ENCODE peak calls at places on chromosomes 6 and 20, in ten cellular contexts. J is CD4-positive, alpha-beta T cell; N is left lung; M is lower lobe of right lung; Z is RWPE1; W is stomach; C is progenitor cell of endocrine pancreas; F is IMR-90; E is epithelial cell of proximal tubule; T is activated B cell treated with CpG ODN at 0.5 μM for 24 hours. R is an unnamed sample.

GRCh38 chr6:34658605-34659218 is 37.9 kb downstream of the ILRUN start:
- DNase-seq in T (no peak), E (no peak), M (no peak), F (no peak), W (peak; percentile 62), C (no peak), Z (no peak), J (no peak), N (no peak), R (no peak)

GRCh38 chr20:53915459-53916172 is 154.8 kb downstream of the BCAS1 start:
- DNase-seq in W (peak; percentile 97), N (peak; percentile 96), E (no peak), C (peak; percentile 90), M (peak; percentile 95), J (peak; percentile 88), F (peak; percentile 86), T (peak; percentile 76), Z (peak; percentile 96), R (peak; percentile 94)

GRCh38 chr6:218153-219018 is 73.9 kb upstream of the DUSP22 start:
- DNase-seq in J (no peak), F (no peak), Z (no peak), M (no peak), C (no peak), W (no peak), T (peak; percentile 57), E (no peak), N (no peak), R (no peak)

GRCh38 chr6:21933351-21933750 is 339.8 kb downstream of the SOX4 start:
- DNase-seq in T (no peak), Z (no peak), C (no peak), F (no peak), M (no peak), N (no peak), E (no peak), J (no peak), W (no peak), R (no peak)

GRCh38 chr20:51127713-51128112 is 104.8 kb upstream of the KCNG1 start:
- DNase-seq in Z (no peak), J (no peak), W (no peak), M (no peak), E (no peak), C (no peak), F (no peak), T (no peak), N (no peak), R (no peak)

GRCh38 chr20:32244150-32244823 is 33.2 kb upstream of the KIF3B start:
- DNase-seq in C (no peak), J (no peak), T (no peak), Z (no peak), N (no peak), E (no peak), M (no peak), W (no peak), F (no peak), R (no peak)

GRCh38 chr6:140490086-140490485 is 1115.6 kb upstream of the CITED2 start:
- DNase-seq in W (no peak), F (peak; percentile 56), T (no peak), M (no peak), J (no peak), Z (no peak), E (no peak), N (no peak), C (no peak), R (no peak)

GRCh38 chr6:166567107-166567506 is 19.4 kb downstream of the RAMACL start:
- DNase-seq in E (peak; percentile 80), W (no peak), Z (peak; percentile 94), J (no peak), T (no peak), N (no peak), M (no peak), F (peak; percentile 99), C (no peak), R (no peak)

GRCh38 chr6:39260451-39260850 is 31.2 kb upstream of the KCNK5 start:
- DNase-seq in N (no peak), J (no peak), C (no peak), M (no peak), Z (no peak), F (no peak), E (no peak), W (no peak), T (no peak), R (no peak)
- TF ChIP-seq CTCF in N (no peak), J (no peak), C (no peak), M (no peak), Z (no peak), F (no peak), E (no peak), W (no peak), T (no peak), R (no peak)

GRCh38 chr6:142698751-142699150 is 246.2 kb downstream of the HIVEP2 start:
- DNase-seq in E (no peak), T (no peak), Z (no peak), M (no peak), W (no peak), C (no peak), N (no peak), F (no peak), J (no peak), R (no peak)
- TF ChIP-seq CTCF in E (peak; percentile 47), T (no peak), Z (no peak), M (no peak), W (no peak), C (peak; percentile 29), N (no peak), F (peak; percentile 6), J (no peak), R (peak; percentile 45)

GRCh38 chr6:138944412-138944811 is 43.6 kb downstream of the REPS1 start:
- DNase-seq in W (no peak), J (no peak), E (peak; percentile 55), C (no peak), M (no peak), T (no peak), N (no peak), Z (peak; percentile 15), F (peak; percentile 83), R (no peak)

GRCh38 chr6:138945354-138945753 is 42.7 kb downstream of the REPS1 start:
- DNase-seq in E (no peak), C (no peak), J (no peak), T (no peak), F (no peak), W (no peak), N (no peak), M (no peak), Z (peak; percentile 5), R (no peak)

GRCh38 chr6:138953451-138953850 is 34.6 kb downstream of the REPS1 start:
- DNase-seq in E (no peak), N (no peak), W (no peak), T (no peak), Z (peak; percentile 11), J (no peak), M (no peak), F (peak; percentile 22), C (no peak), R (no peak)

GRCh38 chr6:138948028-138948427 is 40.0 kb downstream of the REPS1 start:
- DNase-seq in E (no peak), M (no peak), Z (no peak), F (no peak), N (no peak), C (no peak), J (no peak), T (no peak), W (no peak), R (no peak)

DNA sequence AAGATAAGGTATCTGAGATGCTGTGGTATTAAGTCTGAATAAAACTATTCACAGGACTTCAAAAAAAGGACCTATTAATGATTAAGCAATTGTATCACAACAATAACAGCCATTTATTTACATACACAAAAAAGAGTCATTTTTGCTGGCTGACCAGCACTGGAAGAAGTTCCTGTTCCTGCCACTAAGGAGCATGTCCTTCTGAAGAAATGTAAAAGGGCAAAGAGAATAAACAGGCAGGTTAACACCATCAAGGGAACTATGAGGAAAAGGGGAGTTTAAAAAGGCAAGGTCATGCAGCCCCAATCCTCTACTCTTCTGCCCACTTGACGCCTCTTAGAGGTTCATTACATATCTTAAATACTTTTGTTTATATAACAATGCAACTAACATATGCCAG is 39.3 kb downstream of the REPS1 start:
- DNase-seq in N (no peak), Z (no peak), C (no peak), F (no peak), T (no peak), W (no peak), M (no peak), E (no peak), J (no peak), R (no peak)
- TF ChIP-seq CTCF in N (no peak), Z (no peak), C (peak; percentile 17), F (no peak), T (no peak), W (no peak), M (no peak), E (no peak), J (no peak), R (peak; percentile 50)

GRCh38 chr20:44018684-44019637 is 104.3 kb downstream of the TOX2 start:
- DNase-seq in F (no peak), T (no peak), C (no peak), W (no peak), M (no peak), N (no peak), Z (no peak), E (no peak), J (no peak), R (no peak)

GRCh38 chr20:44021900-44022299 is 107.2 kb downstream of the TOX2 start:
- DNase-seq in W (no peak), C (no peak), M (no peak), T (no peak), N (no peak), J (no peak), F (no peak), Z (no peak), E (no peak), R (no peak)

GRCh38 chr20:44021186-44021585 is 106.5 kb downstream of the TOX2 start:
- DNase-seq in F (no peak), E (no peak), C (no peak), N (no peak), T (no peak), J (no peak), W (no peak), Z (no peak), M (no peak), R (no peak)

GRCh38 chr20:44019638-44020335 is 105.1 kb downstream of the TOX2 start:
- DNase-seq in J (no peak), T (no peak), E (no peak), N (no peak), C (no peak), F (peak; percentile 23), W (no peak), M (no peak), Z (no peak), R (no peak)

DNA sequence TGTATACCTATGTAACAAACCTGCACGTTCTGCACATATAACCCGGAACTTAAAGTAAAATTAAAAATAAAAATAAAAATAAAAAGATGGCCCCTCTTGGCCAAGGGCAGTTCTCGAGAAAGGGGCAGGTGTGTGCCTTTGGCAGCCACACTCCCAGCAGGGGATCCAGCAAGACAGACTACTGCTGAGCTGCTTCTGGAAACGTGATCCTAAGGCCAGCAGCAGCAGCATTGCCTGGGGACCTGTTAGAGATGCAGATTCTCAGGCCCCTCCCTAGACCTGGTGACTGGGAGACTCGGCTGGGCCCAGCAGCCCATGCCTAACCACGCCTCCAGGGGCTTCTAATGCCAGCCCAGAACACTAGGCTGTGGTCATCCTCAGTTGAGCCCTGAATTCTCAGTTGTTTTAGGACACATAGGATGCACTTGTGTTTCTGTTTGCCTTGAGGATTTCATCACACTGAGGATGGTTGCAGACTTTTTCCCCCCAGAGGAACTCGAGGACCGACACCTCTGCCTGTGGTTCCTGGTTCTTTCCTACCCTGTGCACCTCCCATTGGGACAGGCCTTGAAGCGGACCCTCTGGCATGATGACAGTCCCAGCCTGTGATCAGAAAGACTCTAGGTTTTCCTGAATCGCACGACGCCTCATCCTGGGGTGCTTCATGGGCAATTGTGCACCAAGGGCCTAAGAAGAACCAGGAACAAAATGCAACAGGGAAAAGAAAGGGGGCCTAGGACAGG is 105.9 kb downstream of the TOX2 start:
- DNase-seq in E (no peak), N (no peak), W (no peak), Z (no peak), M (no peak), T (no peak), F (no peak), J (no peak), C (no peak), R (no peak)
- TF ChIP-seq CTCF in E (no peak), N (no peak), W (no peak), Z (no peak), M (no peak), T (no peak), F (no peak), J (no peak), C (no peak), R (no peak)

R was measured in type B pancreatic cell.